ENCODE peak calls at places on chromosome 2, in five cellular contexts. G is AG10803, E is retina, A is GM19239, O is RKO. H is an unnamed sample.

GRCh38 chr2:45494275-45494977 is 116.6 kb downstream of the SRBD1 start:
- DNase-seq in G (peak), E (peak), A (no peak), O (peak), H (no peak)

GRCh38 chr2:64730551-64731305 is 77.0 kb upstream of the SERTAD2 start:
- DNase-seq in G (peak), E (peak), A (no peak), O (no peak), H (peak)

GRCh38 chr2:220946552-220946951 is 625.6 kb downstream of the EPHA4 start:
- DNase-seq in G (no peak), E (no peak), A (no peak), O (no peak), H (no peak)

GRCh38 chr2:58271826-58272225 is 30.7 kb upstream of the FANCL start:
- DNase-seq in G (no peak), E (no peak), A (no peak), O (no peak), H (no peak)

GRCh38 chr2:236638707-236639106 is 69.1 kb downstream of the ACKR3 start:
- DNase-seq in G (no peak), E (no peak), A (no peak), O (no peak), H (no peak)

GRCh38 chr2:218431878-218432277 is 13.0 kb downstream of the VIL1 start:
- DNase-seq in G (no peak), E (no peak), A (no peak), O (no peak), H (no peak)

GRCh38 chr2:86671304-86671981 is 47.8 kb upstream of the RNF103 start:
- DNase-seq in G (no peak), E (no peak), A (no peak), O (no peak), H (no peak)

GRCh38 chr2:16142383-16143361 is 202.3 kb downstream of the MYCN start:
- DNase-seq in G (no peak), E (peak), A (no peak), O (no peak), H (no peak)

GRCh38 chr2:186755066-186755465 is 61.2 kb downstream of the FAM171B start:
- DNase-seq in G (peak), E (no peak), A (no peak), O (no peak), H (no peak)

GRCh38 chr2:161625314-161625919 is 1.2 kb downstream of the SLC4A10 start:
- DNase-seq in G (no peak), E (peak), A (no peak), O (no peak), H (no peak)

GRCh38 chr2:238158807-238159539 is at the start of gene ERFE:
- DNase-seq in G (no peak), E (no peak), A (peak), O (peak), H (peak)

GRCh38 chr2:84894758-84895520 is 10.5 kb upstream of the TMSB10 start:
- DNase-seq in G (peak), E (no peak), A (no peak), O (no peak), H (no peak)

GRCh38 chr2:215874418-215874817 is 138.9 kb downstream of the MREG start:
- DNase-seq in G (peak), E (no peak), A (no peak), O (peak), H (no peak)